ENCODE peak calls at places on chromosomes 6 and 20, in seven cellular contexts. One of them, this sample, is unnamed.

GRCh38 chr6:32816746-32817204 is at the start of gene HLA-DOB:
- DNase-seq in NCI-H460: no peak
- DNase-seq in endothelial cell: no peak
- DNase-seq in GM10248: peak
- DNase-seq in progenitor cell of endocrine pancreas: no peak
- DNase-seq in GM19239: no peak
- DNase-seq in activated CD4-positive, CD25-positive, alpha-beta regulatory T cell: no peak
- DNase-seq in this sample: no peak

GRCh38 chr6:43228951-43229802 is at the start of gene DNPH1:
- DNase-seq in GM10248: peak
- DNase-seq in endothelial cell: peak
- DNase-seq in activated CD4-positive, CD25-positive, alpha-beta regulatory T cell: peak
- DNase-seq in progenitor cell of endocrine pancreas: peak
- DNase-seq in NCI-H460: peak
- DNase-seq in GM19239: peak
- DNase-seq in this sample: no peak

GRCh38 chr6:38113810-38114577 is 294.5 kb downstream of the ZFAND3 start:
- DNase-seq in GM19239: no peak
- DNase-seq in endothelial cell: no peak
- DNase-seq in NCI-H460: no peak
- DNase-seq in progenitor cell of endocrine pancreas: no peak
- DNase-seq in activated CD4-positive, CD25-positive, alpha-beta regulatory T cell: no peak
- DNase-seq in GM10248: no peak
- DNase-seq in this sample: no peak

GRCh38 chr20:19659468-19659867 is 98.6 kb upstream of the RIN2 start:
- DNase-seq in GM10248: no peak
- DNase-seq in activated CD4-positive, CD25-positive, alpha-beta regulatory T cell: no peak
- DNase-seq in NCI-H460: no peak
- DNase-seq in progenitor cell of endocrine pancreas: no peak
- DNase-seq in endothelial cell: no peak
- DNase-seq in GM19239: no peak
- DNase-seq in this sample: no peak

GRCh38 chr20:43191946-43192847 is 2.5 kb upstream of the PTPRT start:
- DNase-seq in progenitor cell of endocrine pancreas: peak
- DNase-seq in NCI-H460: no peak
- DNase-seq in GM10248: peak
- DNase-seq in GM19239: peak
- DNase-seq in activated CD4-positive, CD25-positive, alpha-beta regulatory T cell: no peak
- DNase-seq in endothelial cell: peak
- DNase-seq in this sample: no peak

GRCh38 chr20:3732327-3733118 is at the start of gene HSPA12B:
- DNase-seq in GM19239: no peak
- DNase-seq in endothelial cell: no peak
- DNase-seq in NCI-H460: no peak
- DNase-seq in progenitor cell of endocrine pancreas: no peak
- DNase-seq in activated CD4-positive, CD25-positive, alpha-beta regulatory T cell: no peak
- DNase-seq in GM10248: no peak
- DNase-seq in this sample: no peak

GRCh38 chr6:98836025-98836961 is 1.9 kb downstream of the POU3F2 start:
- DNase-seq in activated CD4-positive, CD25-positive, alpha-beta regulatory T cell: no peak
- DNase-seq in GM19239: no peak
- DNase-seq in endothelial cell: no peak
- DNase-seq in GM10248: peak
- DNase-seq in NCI-H460: no peak
- DNase-seq in progenitor cell of endocrine pancreas: no peak
- DNase-seq in this sample: no peak

GRCh38 chr6:63581355-63581998 is 9.2 kb downstream of the LOC128125822 start:
- DNase-seq in GM19239: no peak
- DNase-seq in progenitor cell of endocrine pancreas: no peak
- DNase-seq in GM10248: no peak
- DNase-seq in endothelial cell: no peak
- DNase-seq in activated CD4-positive, CD25-positive, alpha-beta regulatory T cell: no peak
- DNase-seq in NCI-H460: no peak
- DNase-seq in this sample: no peak

GRCh38 chr6:42784739-42785498 is 3.1 kb downstream of the BICRAL start:
- DNase-seq in activated CD4-positive, CD25-positive, alpha-beta regulatory T cell: no peak
- DNase-seq in progenitor cell of endocrine pancreas: no peak
- DNase-seq in endothelial cell: no peak
- DNase-seq in NCI-H460: no peak
- DNase-seq in GM19239: no peak
- DNase-seq in GM10248: no peak
- DNase-seq in this sample: no peak

GRCh38 chr6:51934098-51934497 is 153.3 kb downstream of the PKHD1 start:
- DNase-seq in endothelial cell: peak
- DNase-seq in activated CD4-positive, CD25-positive, alpha-beta regulatory T cell: no peak
- DNase-seq in NCI-H460: no peak
- DNase-seq in progenitor cell of endocrine pancreas: no peak
- DNase-seq in GM10248: peak
- DNase-seq in GM19239: peak
- DNase-seq in this sample: no peak

GRCh38 chr6:20954325-20954724 is 420.1 kb downstream of the CDKAL1 start:
- DNase-seq in NCI-H460: no peak
- DNase-seq in activated CD4-positive, CD25-positive, alpha-beta regulatory T cell: no peak
- DNase-seq in GM10248: no peak
- DNase-seq in progenitor cell of endocrine pancreas: no peak
- DNase-seq in GM19239: no peak
- DNase-seq in endothelial cell: no peak
- DNase-seq in this sample: no peak

GRCh38 chr6:29926795-29927427 is 15.4 kb upstream of the HLA-A start:
- DNase-seq in activated CD4-positive, CD25-positive, alpha-beta regulatory T cell: peak
- DNase-seq in endothelial cell: peak
- DNase-seq in progenitor cell of endocrine pancreas: no peak
- DNase-seq in GM10248: peak
- DNase-seq in GM19239: peak
- DNase-seq in NCI-H460: peak
- DNase-seq in this sample: no peak

GRCh38 chr6:44151348-44152108 is 7.1 kb upstream of the CAPN11 start:
- DNase-seq in NCI-H460: peak
- DNase-seq in GM19239: peak
- DNase-seq in progenitor cell of endocrine pancreas: peak
- DNase-seq in endothelial cell: peak
- DNase-seq in activated CD4-positive, CD25-positive, alpha-beta regulatory T cell: peak
- DNase-seq in GM10248: peak
- DNase-seq in this sample: no peak

GRCh38 chr6:3383525-3383924 is 73.3 kb downstream of the SLC22A23 start:
- DNase-seq in NCI-H460: peak
- DNase-seq in GM19239: no peak
- DNase-seq in endothelial cell: no peak
- DNase-seq in activated CD4-positive, CD25-positive, alpha-beta regulatory T cell: no peak
- DNase-seq in GM10248: peak
- DNase-seq in progenitor cell of endocrine pancreas: no peak
- DNase-seq in this sample: no peak

GRCh38 chr20:62893700-62894099 is 32.1 kb upstream of the TCFL5 start:
- DNase-seq in GM10248: no peak
- DNase-seq in GM19239: no peak
- DNase-seq in activated CD4-positive, CD25-positive, alpha-beta regulatory T cell: no peak
- DNase-seq in NCI-H460: no peak
- DNase-seq in endothelial cell: no peak
- DNase-seq in progenitor cell of endocrine pancreas: no peak
- DNase-seq in this sample: no peak